ENCODE peak calls at places on chromosomes 7 and 10, in five cellular contexts. H is amygdala, D is non-pigmented ciliary epithelial cell, G is body of pancreas, J is foreskin fibroblast. B is an unnamed sample.

GRCh38 chr7:23105086-23105643 is 420 bp upstream of the KLHL7 start:
- DNase-seq in H (no peak), D (no peak), G (no peak), J (no peak), B (no peak)

GRCh38 chr7:44158873-44159631 is 17.9 kb upstream of the MYL7 start:
- DNase-seq in H (no peak), D (no peak), G (no peak), J (no peak), B (no peak)

GRCh38 chr10:124589491-124590006 is 127.9 kb downstream of the LHPP start:
- DNase-seq in H (peak; percentile 43), D (no peak), G (peak; percentile 70), J (no peak), B (no peak)

GRCh38 chr10:116826803-116827202 is 22.5 kb upstream of the ENO4 start:
- DNase-seq in H (no peak), D (peak; percentile 66), G (no peak), J (peak; percentile 11), B (no peak)

GRCh38 chr7:30906520-30907240 is 5.0 kb upstream of the AQP1 start:
- DNase-seq in H (no peak), D (no peak), G (no peak), J (peak; percentile 57), B (no peak)

GRCh38 chr10:80292607-80293239 is 3.3 kb upstream of the MAT1A start:
- DNase-seq in H (no peak), D (no peak), G (no peak), J (no peak), B (peak; percentile 17)

GRCh38 chr7:1512781-1513656 is 8.8 kb upstream of the INTS1 start:
- DNase-seq in H (peak; percentile 16), D (no peak), G (peak; percentile 64), J (peak; percentile 61), B (no peak)

GRCh38 chr7:4134631-4135030 is 547.5 kb upstream of the FOXK1 start:
- DNase-seq in H (no peak), D (no peak), G (peak; percentile 75), J (no peak), B (no peak)

GRCh38 chr10:84494849-84495180 is 166.4 kb downstream of the CCSER2 start:
- DNase-seq in H (no peak), D (no peak), G (no peak), J (no peak), B (no peak)

GRCh38 chr7:98174334-98175259 is 36.6 kb upstream of the BHLHA15 start:
- DNase-seq in H (no peak), D (no peak), G (peak; percentile 94), J (no peak), B (peak; percentile 45)

GRCh38 chr7:50863053-50863452 is 80.4 kb upstream of the GRB10 start:
- DNase-seq in H (no peak), D (no peak), G (no peak), J (no peak), B (no peak)

GRCh38 chr7:35032166-35032565 is 5.1 kb downstream of the DPY19L1 start:
- DNase-seq in H (no peak), D (no peak), G (no peak), J (peak; percentile 10), B (no peak)

GRCh38 chr10:132654708-132655661 is 117.4 kb downstream of the INPP5A start:
- DNase-seq in H (peak; percentile 26), D (no peak), G (peak; percentile 48), J (peak; percentile 85), B (peak; percentile 56)

GRCh38 chr7:20407585-20408466 is 77.1 kb downstream of the ITGB8 start:
- DNase-seq in H (no peak), D (no peak), G (peak; percentile 66), J (peak; percentile 76), B (peak; percentile 82)

GRCh38 chr10:43230909-43231522 is 35.8 kb downstream of the RASGEF1A start:
- DNase-seq in H (no peak), D (no peak), G (no peak), J (no peak), B (no peak)

GRCh38 chr10:1754506-1755177 is 17.3 kb upstream of the ADARB2 start:
- DNase-seq in H (peak; percentile 49), D (no peak), G (no peak), J (no peak), B (no peak)

GRCh38 chr7:105808703-105809590 is 67.5 kb downstream of the ATXN7L1 start:
- DNase-seq in H (no peak), D (peak; percentile 62), G (peak; percentile 35), J (peak; percentile 89), B (no peak)

GRCh38 chr7:5350600-5351385 is 68.0 kb downstream of the SLC29A4 start:
- DNase-seq in H (no peak), D (no peak), G (no peak), J (no peak), B (no peak)

GRCh38 chr10:51204691-51205090 is 130.4 kb downstream of the PRKG1 start:
- DNase-seq in H (no peak), D (no peak), G (no peak), J (peak; percentile 30), B (no peak)

GRCh38 chr7:44286182-44286617 is 39.2 kb downstream of the CAMK2B start:
- DNase-seq in H (no peak), D (no peak), G (peak; percentile 1), J (no peak), B (no peak)

GRCh38 chr10:100661546-100661945 is 83.8 kb upstream of the PAX2 start:
- DNase-seq in H (no peak), D (no peak), G (no peak), J (no peak), B (no peak)

GRCh38 chr7:73827568-73828106 is 3.2 kb upstream of the CLDN4 start:
- DNase-seq in H (no peak), D (no peak), G (peak; percentile 96), J (no peak), B (peak; percentile 89)

GRCh38 chr7:90766814-90767564 is 170.9 kb downstream of the CDK14 start:
- DNase-seq in H (no peak), D (peak; percentile 40), G (peak; percentile 91), J (peak; percentile 86), B (no peak)

B was measured in lung.